ENCODE peak calls at places on chromosomes 2 and 18, in four cellular contexts. K is pancreas, M is sigmoid colon, I is heart left ventricle. P is an unnamed sample.

GRCh38 chr2:36489296-36489695 is 108.7 kb downstream of the FEZ2 start:
- DNase-seq in K (no peak), M (no peak), I (no peak), P (no peak)

GRCh38 chr18:23689031-23689615 is at the start of gene LAMA3:
- DNase-seq in K (peak), M (peak), I (peak), P (no peak)

GRCh38 chr2:26144031-26144430 is 28.9 kb upstream of the GAREM2 start:
- DNase-seq in K (no peak), M (no peak), I (no peak), P (no peak)

GRCh38 chr2:173432049-173432754 is 77.5 kb downstream of the CDCA7 start:
- DNase-seq in K (no peak), M (no peak), I (no peak), P (no peak)

GRCh38 chr18:54004828-54005227 is 219.6 kb downstream of the MBD2 start:
- DNase-seq in K (no peak), M (no peak), I (no peak), P (no peak)

GRCh38 chr2:15633043-15633970 is 41.6 kb downstream of the DDX1 start:
- DNase-seq in K (no peak), M (no peak), I (no peak), P (no peak)

GRCh38 chr18:22346342-22346967 is 71.3 kb downstream of the CTAGE1 start:
- DNase-seq in K (peak), M (no peak), I (peak), P (no peak)

GRCh38 chr2:24814498-24814897 is 21.3 kb downstream of the CENPO start:
- DNase-seq in K (no peak), M (no peak), I (no peak), P (no peak)

GRCh38 chr2:229774237-229774636 is 59.9 kb upstream of the DNER start:
- DNase-seq in K (no peak), M (no peak), I (no peak), P (no peak)

GRCh38 chr2:48043746-48044145 is 137.4 kb upstream of the FBXO11 start:
- DNase-seq in K (no peak), M (no peak), I (no peak), P (no peak)

GRCh38 chr2:42195559-42195958 is 26.4 kb downstream of the EML4 start:
- DNase-seq in K (no peak), M (no peak), I (no peak), P (no peak)
- H3K27ac ChIP-seq in K (no peak), M (no peak), I (no peak), P (no peak)

DNA sequence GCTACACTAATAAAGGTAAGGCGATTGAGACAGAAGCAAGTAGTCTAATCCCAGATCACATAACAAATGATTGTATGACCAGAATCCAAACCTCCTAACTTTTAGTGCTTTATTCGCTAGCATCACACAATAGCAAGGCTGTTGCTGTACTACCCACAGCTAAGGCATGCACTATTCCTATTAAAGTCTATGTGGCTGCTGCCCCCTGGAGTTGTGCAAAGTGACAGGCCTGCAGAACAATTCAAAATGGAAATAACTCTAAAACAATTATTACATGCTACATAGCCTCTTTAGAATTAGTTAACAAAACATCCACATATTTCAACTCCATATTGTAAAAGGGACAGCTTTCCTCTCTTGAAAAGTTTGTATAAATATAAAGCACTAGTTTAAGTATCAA is 6.0 kb downstream of the ERBB4 start:
- DNase-seq in K (no peak), M (no peak), I (no peak), P (no peak)
- TF ChIP-seq CTCF in K (no peak), M (no peak), I (no peak), P (no peak)

GRCh38 chr2:149894226-149894625 is 306.7 kb upstream of the MMADHC start:
- DNase-seq in K (no peak), M (no peak), I (no peak), P (no peak)
- H3K27ac ChIP-seq in K (no peak), M (no peak), I (no peak), P (no peak)

DNA sequence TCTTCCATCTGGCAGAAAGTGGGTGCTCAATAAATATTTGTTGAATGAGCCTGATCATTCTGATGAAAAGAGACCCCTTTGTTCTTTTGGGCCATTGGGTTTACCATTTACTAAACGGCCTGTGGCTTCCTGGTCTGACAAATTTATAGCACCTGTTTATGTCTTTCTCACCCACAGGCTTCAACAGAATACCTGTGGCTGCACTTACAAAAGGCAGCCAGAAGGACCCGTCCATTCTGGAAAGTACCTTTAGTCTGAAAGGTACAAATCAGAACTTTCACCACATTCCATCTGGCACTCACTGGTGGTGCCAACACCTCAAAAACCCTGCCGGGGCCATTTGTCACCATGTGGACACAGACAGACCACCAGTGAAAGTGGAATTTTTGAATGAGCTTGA is 167.5 kb downstream of the ETAA1 start:
- DNase-seq in K (peak), M (no peak), I (no peak), P (no peak)
- TF ChIP-seq CTCF in K (no peak), M (no peak), I (no peak), P (no peak)

DNA sequence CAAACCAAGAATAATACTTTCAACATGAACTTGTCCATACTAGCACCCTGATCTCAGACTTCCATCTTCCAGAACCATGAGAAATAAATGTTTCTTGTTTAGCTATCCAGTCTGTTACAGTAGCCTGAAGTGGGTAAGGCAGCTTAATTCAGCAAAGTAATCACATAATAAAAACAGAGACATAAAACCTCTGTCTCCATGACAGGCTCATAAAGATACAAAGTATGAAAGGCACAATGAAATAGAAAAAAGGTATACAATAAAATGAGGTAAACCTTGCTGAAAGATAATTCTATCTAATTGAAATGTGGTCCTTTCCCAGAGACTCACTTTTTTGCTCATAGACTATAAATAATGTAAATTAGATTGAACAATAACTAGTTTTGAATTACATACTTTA is 46.7 kb upstream of the WDR75 start:
- DNase-seq in K (no peak), M (no peak), I (no peak), P (no peak)
- H3K27ac ChIP-seq in K (no peak), M (peak), I (no peak), P (no peak)

GRCh38 chr2:17879137-17879912 is 858 bp downstream of the KCNS3 start:
- DNase-seq in K (peak), M (peak), I (peak), P (no peak)
- TF ChIP-seq CTCF in K (no peak), M (peak), I (no peak), P (peak)

DNA sequence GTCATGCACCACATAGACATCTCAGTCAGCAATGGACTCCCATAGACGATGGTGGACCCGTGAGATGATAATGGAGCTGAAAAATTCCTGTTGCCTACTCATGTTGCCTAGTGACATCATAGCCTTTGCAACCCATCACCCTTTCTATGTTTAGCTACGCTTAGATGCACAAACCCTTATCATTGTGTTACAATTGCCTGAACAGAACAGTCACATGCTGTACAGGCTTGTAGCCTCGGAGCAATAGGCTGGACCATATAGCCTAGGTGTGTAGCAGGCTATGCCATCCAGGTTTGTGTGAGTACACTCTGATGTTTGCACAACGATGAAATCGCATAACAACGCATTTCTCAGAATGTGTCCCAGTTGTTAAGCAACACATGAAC is 221.6 kb downstream of the ALPK2 start:
- DNase-seq in K (no peak), M (no peak), I (no peak), P (no peak)
- H3K27ac ChIP-seq in K (no peak), M (no peak), I (no peak), P (no peak)

GRCh38 chr2:29209551-29209950 is 94.3 kb downstream of the CLIP4 start:
- DNase-seq in K (no peak), M (no peak), I (no peak), P (no peak)

GRCh38 chr2:29207352-29207751 is 92.1 kb downstream of the CLIP4 start:
- DNase-seq in K (no peak), M (no peak), I (no peak), P (no peak)

GRCh38 chr2:29201979-29202378 is 86.8 kb downstream of the CLIP4 start:
- DNase-seq in K (no peak), M (no peak), I (no peak), P (no peak)

GRCh38 chr2:29202819-29203495 is 87.7 kb downstream of the CLIP4 start:
- DNase-seq in K (no peak), M (no peak), I (no peak), P (no peak)

DNA sequence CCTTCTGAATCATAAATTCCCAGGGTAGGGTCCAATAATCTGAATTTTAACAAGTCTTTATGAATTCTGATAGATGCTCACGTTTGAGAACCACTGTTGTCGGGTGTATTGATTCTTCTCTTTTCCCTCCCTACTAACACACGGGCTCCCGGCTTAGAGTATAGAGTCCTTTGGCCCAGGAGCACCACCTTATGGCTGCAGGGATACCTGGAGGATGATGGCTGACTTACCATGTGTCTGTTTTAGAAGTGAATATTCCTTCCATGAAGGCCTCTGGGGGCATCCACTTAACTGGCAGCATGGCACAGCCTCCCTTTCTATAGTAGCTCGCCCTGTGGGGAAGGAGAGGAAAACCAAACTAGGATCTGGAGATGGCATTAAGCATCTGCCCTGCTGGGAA is 91.7 kb downstream of the CLIP4 start:
- DNase-seq in K (no peak), M (no peak), I (no peak), P (no peak)
- TF ChIP-seq CTCF in K (no peak), M (no peak), I (no peak), P (no peak)